ENCODE peak calls at places on chromosome 19, in nine cellular contexts. D is germinal center, I is COR-L47, E is astrocyte of the spinal cord, V is left ventricle myocardium inferior, K is psoas muscle, Y is HEK293T, X is colonic mucosa, F is sciatic nerve. L is an unnamed sample.

GRCh38 chr19:51320258-51320657 is 8.8 kb downstream of the IGLON5 start:
- DNase-seq in D (no peak), I (no peak), E (no peak), V (no peak), K (no peak), Y (no peak), X (no peak), F (no peak), L (no peak)

GRCh38 chr19:18389736-18390074 is 3.7 kb downstream of the GDF15 start:
- DNase-seq in D (no peak), I (no peak), E (no peak), V (no peak), K (no peak), Y (no peak), X (no peak), F (no peak), L (no peak)

GRCh38 chr19:1324792-1325567 is 39.3 kb downstream of the EFNA2 start:
- DNase-seq in D (no peak), I (peak; percentile 50), E (peak; percentile 89), V (peak; percentile 39), K (peak; percentile 65), Y (peak; percentile 72), X (peak; percentile 61), F (peak; percentile 77), L (no peak)

GRCh38 chr19:33438016-33438671 is 64.6 kb downstream of the CEBPG start:
- DNase-seq in D (no peak), I (peak; percentile 92), E (peak; percentile 26), V (peak; percentile 42), K (no peak), Y (no peak), X (no peak), F (no peak), L (peak; percentile 78)

GRCh38 chr19:50519006-50519575 is 5.4 kb upstream of the ASPDH start:
- DNase-seq in D (no peak), I (no peak), E (no peak), V (no peak), K (no peak), Y (no peak), X (no peak), F (no peak), L (no peak)

GRCh38 chr19:13621413-13621812 is 115.1 kb upstream of the CACNA1A start:
- DNase-seq in D (no peak), I (no peak), E (peak; percentile 95), V (no peak), K (peak; percentile 14), Y (no peak), X (no peak), F (peak; percentile 22), L (no peak)

GRCh38 chr19:2255982-2256685 is at the start of gene JSRP1:
- DNase-seq in D (no peak), I (no peak), E (no peak), V (no peak), K (peak; percentile 90), Y (no peak), X (no peak), F (no peak), L (no peak)

GRCh38 chr19:52670046-52670445 is 31.9 kb upstream of the ZNF83 start:
- DNase-seq in D (no peak), I (no peak), E (no peak), V (no peak), K (no peak), Y (no peak), X (no peak), F (no peak), L (no peak)

GRCh38 chr19:51296331-51297093 is 14.9 kb upstream of the IGLON5 start:
- DNase-seq in D (no peak), I (no peak), E (no peak), V (no peak), K (no peak), Y (no peak), X (no peak), F (no peak), L (no peak)

GRCh38 chr19:45254044-45254531 is 3.0 kb downstream of the MARK4 start:
- DNase-seq in D (peak; percentile 34), I (no peak), E (no peak), V (no peak), K (no peak), Y (no peak), X (no peak), F (no peak), L (no peak)

GRCh38 chr19:53953383-53953782 is 9.4 kb upstream of the CACNG8 start:
- DNase-seq in D (no peak), I (no peak), E (no peak), V (no peak), K (no peak), Y (no peak), X (no peak), F (no peak), L (no peak)

GRCh38 chr19:41225238-41226052 is 6.4 kb downstream of the AXL start:
- DNase-seq in D (no peak), I (no peak), E (peak; percentile 98), V (peak; percentile 48), K (peak; percentile 79), Y (no peak), X (peak; percentile 47), F (no peak), L (no peak)

GRCh38 chr19:13256918-13257317 is 106.7 kb downstream of the IER2 start:
- DNase-seq in D (no peak), I (no peak), E (no peak), V (no peak), K (no peak), Y (no peak), X (no peak), F (no peak), L (no peak)

GRCh38 chr19:38792250-38793111 is 3.5 kb downstream of the LGALS7B start:
- DNase-seq in D (peak; percentile 77), I (no peak), E (peak; percentile 7), V (peak; percentile 60), K (peak; percentile 44), Y (no peak), X (peak; percentile 69), F (no peak), L (no peak)

GRCh38 chr19:46803555-46803954 is 15.2 kb upstream of the SLC1A5 start:
- DNase-seq in D (no peak), I (no peak), E (no peak), V (no peak), K (no peak), Y (no peak), X (peak; percentile 42), F (no peak), L (no peak)

GRCh38 chr19:36436531-36436930 is 18.1 kb upstream of the ZFP82 start:
- DNase-seq in D (peak; percentile 51), I (no peak), E (no peak), V (no peak), K (no peak), Y (no peak), X (no peak), F (no peak), L (no peak)

GRCh38 chr19:47095707-47096704 is 17.6 kb downstream of the ZC3H4 start:
- DNase-seq in D (no peak), I (no peak), E (peak; percentile 39), V (peak; percentile 77), K (peak; percentile 61), Y (no peak), X (peak; percentile 99), F (no peak), L (peak; percentile 82)

GRCh38 chr19:15123900-15124299 is 16.7 kb downstream of the SYDE1 start:
- DNase-seq in D (no peak), I (no peak), E (no peak), V (peak; percentile 85), K (peak; percentile 57), Y (no peak), X (peak; percentile 38), F (peak; percentile 67), L (peak; percentile 90)

GRCh38 chr19:15025237-15025636 is 24.0 kb upstream of the CASP14 start:
- DNase-seq in D (no peak), I (no peak), E (no peak), V (no peak), K (no peak), Y (peak; percentile 23), X (no peak), F (no peak), L (no peak)

GRCh38 chr19:14497347-14497921 is 1.5 kb upstream of the GIPC1 start:
- DNase-seq in D (no peak), I (no peak), E (no peak), V (no peak), K (peak; percentile 36), Y (no peak), X (peak; percentile 83), F (no peak), L (no peak)

GRCh38 chr19:336067-336614 is 8.5 kb downstream of the MIER2 start:
- DNase-seq in D (no peak), I (no peak), E (no peak), V (no peak), K (no peak), Y (no peak), X (no peak), F (no peak), L (peak; percentile 68)

GRCh38 chr19:16200038-16200775 is 2.5 kb downstream of the AP1M1 start:
- DNase-seq in D (no peak), I (no peak), E (no peak), V (no peak), K (peak; percentile 57), Y (peak; percentile 2), X (no peak), F (peak; percentile 56), L (no peak)

GRCh38 chr19:47427241-47428176 is 8.2 kb upstream of the MEIS3 start:
- DNase-seq in D (peak; percentile 82), I (peak; percentile 45), E (peak; percentile 33), V (peak; percentile 40), K (no peak), Y (peak; percentile 75), X (peak; percentile 65), F (peak; percentile 72), L (no peak)

GRCh38 chr19:1265611-1266115 is 3.5 kb upstream of the CIRBP start:
- DNase-seq in D (no peak), I (no peak), E (peak; percentile 62), V (peak; percentile 71), K (peak; percentile 89), Y (no peak), X (peak; percentile 64), F (peak; percentile 81), L (no peak)

GRCh38 chr19:7679017-7679720 is 1.5 kb upstream of the TRAPPC5 start:
- DNase-seq in D (peak; percentile 70), I (peak; percentile 59), E (no peak), V (no peak), K (no peak), Y (no peak), X (no peak), F (no peak), L (no peak)

GRCh38 chr19:29714953-29715694 is at the start of gene C19orf12:
- DNase-seq in D (peak; percentile 68), I (peak; percentile 54), E (peak; percentile 37), V (peak; percentile 64), K (peak; percentile 67), Y (peak; percentile 79), X (peak; percentile 49), F (peak; percentile 77), L (no peak)

GRCh38 chr19:7554990-7555864 is 19.7 kb downstream of the PNPLA6 start:
- DNase-seq in D (no peak), I (no peak), E (no peak), V (no peak), K (no peak), Y (peak; percentile 88), X (peak; percentile 68), F (no peak), L (no peak)

GRCh38 chr19:6540918-6541689 is 10.3 kb downstream of the TNFSF9 start:
- DNase-seq in D (no peak), I (no peak), E (no peak), V (no peak), K (no peak), Y (no peak), X (no peak), F (no peak), L (no peak)

GRCh38 chr19:49672131-49672919 is 4.7 kb upstream of the PRMT1 start:
- DNase-seq in D (peak; percentile 88), I (peak; percentile 82), E (peak; percentile 63), V (peak; percentile 74), K (peak; percentile 80), Y (peak; percentile 76), X (peak; percentile 84), F (peak; percentile 87), L (peak; percentile 91)

GRCh38 chr19:34259367-34259865 is 5.1 kb downstream of the GARRE1 start:
- DNase-seq in D (no peak), I (no peak), E (peak; percentile 29), V (no peak), K (no peak), Y (no peak), X (no peak), F (no peak), L (no peak)

GRCh38 chr19:11092181-11092538 is 2.9 kb downstream of the LDLR start:
- DNase-seq in D (no peak), I (no peak), E (peak; percentile 75), V (no peak), K (no peak), Y (no peak), X (no peak), F (no peak), L (no peak)

L was measured in cardiac septum.